ENCODE peak calls at places on chromosomes 16 and 17, in four cellular contexts. S is GM23338, D is H9, C is K562. N is an unnamed sample.

GRCh38 chr16:29790949-29791844 is 646 bp downstream of the KIF22 start:
- DNase-seq in C (no peak), S (no peak), D (no peak), N (peak; percentile 24)

GRCh38 chr16:9836118-9836736 is 346.0 kb downstream of the GRIN2A start:
- DNase-seq in D (no peak), S (peak; percentile 72), C (peak; percentile 31), N (peak; percentile 62)

GRCh38 chr16:4370570-4371480 is 823 bp upstream of the VASN start:
- DNase-seq in S (no peak), C (peak; percentile 78), D (no peak), N (peak; percentile 60)

GRCh38 chr17:8185580-8186445 is 4.2 kb downstream of the BORCS6 start:
- DNase-seq in C (peak; percentile 37), S (peak; percentile 80), D (peak; percentile 92), N (peak; percentile 91)

GRCh38 chr17:4551796-4552525 is 3.2 kb downstream of the MYBBP1A start:
- DNase-seq in C (no peak), S (no peak), D (no peak), N (no peak)

GRCh38 chr16:71927383-71927782 is 32.1 kb downstream of the IST1 start:
- DNase-seq in S (no peak), D (no peak), C (no peak), N (peak; percentile 60)

GRCh38 chr16:11431915-11432465 is 86.7 kb downstream of the RMI2 start:
- DNase-seq in S (no peak), D (no peak), C (no peak), N (no peak)

GRCh38 chr17:15038656-15039055 is 226.5 kb downstream of the PMP22 start:
- DNase-seq in C (no peak), S (no peak), D (no peak), N (no peak)

GRCh38 chr16:3479654-3480216 is 15.6 kb downstream of the C16orf90 start:
- DNase-seq in C (no peak), D (no peak), S (no peak), N (no peak)

GRCh38 chr17:63946440-63947363 is 14.6 kb upstream of the CD79B start:
- DNase-seq in C (peak; percentile 91), S (peak; percentile 78), D (peak; percentile 74), N (peak; percentile 73)

GRCh38 chr17:20281860-20282259 is 185.5 kb downstream of the LGALS9B start:
- DNase-seq in S (no peak), D (no peak), C (no peak), N (no peak)

GRCh38 chr16:54407596-54407995 is 121.0 kb upstream of the IRX3 start:
- DNase-seq in C (no peak), S (no peak), D (no peak), N (no peak)

GRCh38 chr16:88479795-88480760 is 27.0 kb downstream of the ZFPM1 start:
- DNase-seq in S (no peak), C (no peak), D (no peak), N (no peak)

GRCh38 chr16:51175081-51175480 is 24.0 kb upstream of the SALL1 start:
- DNase-seq in S (no peak), D (no peak), C (no peak), N (no peak)

GRCh38 chr17:57071991-57072944 is 12.8 kb upstream of the AKAP1 start:
- DNase-seq in C (no peak), D (no peak), S (peak; percentile 62), N (no peak)

GRCh38 chr17:4719684-4720221 is 9.3 kb downstream of the ARRB2 start:
- DNase-seq in S (no peak), C (no peak), D (no peak), N (peak; percentile 47)

GRCh38 chr17:82590881-82591539 is 57.2 kb downstream of the WDR45B start:
- DNase-seq in S (no peak), D (no peak), C (no peak), N (no peak)

GRCh38 chr16:19292186-19292585 is 6.7 kb downstream of the CLEC19A start:
- DNase-seq in D (no peak), C (no peak), S (peak; percentile 30), N (no peak)

GRCh38 chr17:9235346-9235745 is 214.0 kb downstream of the NTN1 start:
- DNase-seq in C (no peak), S (no peak), D (no peak), N (no peak)

GRCh38 chr16:48232459-48233040 is 11.6 kb upstream of the LONP2 start:
- DNase-seq in S (no peak), D (no peak), C (no peak), N (no peak)

GRCh38 chr17:40311575-40311974 is 2.6 kb downstream of the RARA start:
- DNase-seq in D (no peak), C (no peak), S (no peak), N (no peak)

GRCh38 chr17:3903881-3904286 is 11.0 kb upstream of the CAMKK1 start:
- DNase-seq in C (no peak), S (no peak), D (no peak), N (no peak)

GRCh38 chr16:30526137-30526822 is at the start of gene ZNF768:
- DNase-seq in S (peak; percentile 93), D (peak; percentile 83), C (peak; percentile 90), N (peak; percentile 81)

GRCh38 chr16:74734361-74735161 is 33.9 kb upstream of the MLKL start:
- DNase-seq in S (peak; percentile 86), D (peak; percentile 76), C (no peak), N (no peak)

GRCh38 chr16:65315004-65315398 is 193.1 kb upstream of the CDH11 start:
- DNase-seq in D (no peak), S (no peak), C (no peak), N (no peak)

GRCh38 chr16:72198021-72198420 is 26.1 kb upstream of the PMFBP1 start:
- DNase-seq in D (no peak), S (no peak), C (peak; percentile 14), N (peak; percentile 85)

GRCh38 chr16:2002406-2003230 is 7.0 kb downstream of the ZNF598 start:
- DNase-seq in C (no peak), S (no peak), D (no peak), N (no peak)

DNA sequence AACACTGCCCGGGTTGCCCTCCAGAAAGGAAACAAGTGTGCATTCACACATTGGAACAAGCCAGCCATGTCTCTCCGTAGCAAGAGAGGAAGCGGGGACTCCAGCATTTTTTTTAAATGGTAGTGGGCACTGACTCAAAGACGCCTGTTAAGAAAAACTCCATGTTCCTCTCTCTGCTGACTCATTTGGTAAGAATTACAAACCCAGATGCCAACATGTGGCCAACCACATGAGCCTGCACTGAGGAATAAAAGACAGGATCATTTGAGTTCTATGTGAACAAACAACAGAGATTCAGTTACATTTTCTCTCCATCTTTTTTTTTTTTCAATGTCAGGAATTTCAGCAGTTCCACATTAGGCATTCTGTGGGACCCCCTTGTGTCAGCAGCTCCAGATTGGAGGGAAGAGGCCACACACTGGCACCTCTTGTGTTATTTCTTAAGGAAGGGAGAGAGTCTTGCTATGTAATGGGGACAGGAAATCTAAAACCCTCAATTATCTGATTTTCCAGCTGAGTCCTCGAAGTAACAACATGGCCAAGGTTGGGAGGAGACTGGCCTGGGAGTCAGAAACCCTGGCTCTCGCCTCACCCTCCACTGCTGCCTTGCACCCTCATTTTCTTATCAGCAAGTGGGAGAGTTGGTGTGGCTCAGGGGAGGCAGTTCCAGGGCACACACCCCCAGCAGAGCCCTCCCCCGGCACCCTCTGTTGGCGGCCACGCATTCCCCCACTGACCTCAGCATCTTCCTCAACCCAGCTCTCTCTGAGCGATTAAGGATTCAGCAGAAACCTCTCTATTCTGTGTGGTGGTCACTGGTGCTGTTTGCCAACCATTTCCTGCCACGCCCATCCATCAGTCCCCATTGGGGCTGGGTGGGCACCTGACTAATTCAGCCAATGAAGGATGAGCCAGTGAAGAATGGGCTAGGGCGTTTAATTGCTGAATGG is 173.0 kb downstream of the FOXL1 start:
- DNase-seq in S (no peak), C (no peak), D (no peak), N (peak; percentile 51)
- TF ChIP-seq CTCF in S (no peak), C (no peak), D (no peak), N (no peak)

DNA sequence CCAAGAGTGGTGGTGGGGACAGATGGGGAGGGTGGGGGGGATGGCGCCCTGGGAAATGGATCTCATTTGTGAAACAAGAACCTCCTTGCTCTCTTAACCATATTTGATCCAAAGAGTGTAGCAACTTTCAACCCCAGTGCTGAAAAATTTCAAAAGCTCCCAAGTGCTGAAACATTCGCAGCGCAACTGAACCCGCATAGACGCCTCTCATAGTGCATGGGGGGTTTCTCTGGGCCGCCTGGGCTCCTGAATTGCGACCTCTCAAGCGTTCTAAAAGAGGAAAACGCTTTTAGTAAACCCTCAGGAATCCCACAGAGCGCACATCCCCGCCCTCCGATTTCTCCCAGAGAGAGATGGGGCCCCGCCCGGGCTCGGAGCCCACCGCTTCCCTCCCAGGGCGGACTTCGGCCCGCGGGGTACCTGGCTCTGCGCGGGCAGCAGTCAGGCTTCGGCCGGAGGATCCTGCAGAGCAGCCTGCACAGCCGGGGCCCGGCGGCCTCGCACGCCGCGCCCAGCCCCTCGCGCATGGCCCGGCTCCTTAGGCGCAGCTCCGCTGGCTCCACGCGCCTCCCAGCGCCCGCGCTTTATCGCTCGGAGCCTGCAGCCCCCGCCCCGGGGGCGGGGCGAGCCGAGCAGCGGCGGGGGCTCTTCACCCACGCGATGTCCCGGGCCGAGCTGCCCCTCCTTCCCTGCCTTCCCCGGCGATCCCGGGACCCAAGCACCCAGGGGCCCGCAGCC is 7.0 kb downstream of the NOS2 start:
- DNase-seq in C (peak; percentile 66), D (peak; percentile 52), S (peak; percentile 63), N (peak; percentile 80)
- H2AFZ ChIP-seq in C (peak overlapping the region; percentile 32), D (no peak overlapping the region), S (peak overlapping the region; percentile 98), N (peak overlapping the region; percentile 46)

GRCh38 chr16:31712064-31712540 is 161.5 kb upstream of the ZNF267 start:
- DNase-seq in C (peak; percentile 5), D (no peak), S (no peak), N (no peak)

GRCh38 chr16:31714899-31715504 is 158.6 kb upstream of the ZNF267 start:
- DNase-seq in C (peak; percentile 7), D (no peak), S (no peak), N (no peak)

GRCh38 chr16:31715915-31716314 is 157.7 kb upstream of the ZNF267 start:
- DNase-seq in D (no peak), C (peak; percentile 5), S (no peak), N (no peak)

GRCh38 chr16:31713071-31713944 is 160.3 kb upstream of the ZNF267 start:
- DNase-seq in C (peak; percentile 95), S (peak; percentile 98), D (peak; percentile 96), N (peak; percentile 96)

GRCh38 chr16:31713945-31714898 is 159.4 kb upstream of the ZNF267 start:
- DNase-seq in S (peak; percentile 63), C (peak; percentile 52), D (peak; percentile 66), N (no peak)
- TF ChIP-seq CTCF in S (peak; percentile 74), C (peak; percentile 53), D (peak; percentile 75), N (peak; percentile 36)

GRCh38 chr17:1173456-1174370 is 6.1 kb downstream of the ABR start:
- DNase-seq in D (no peak), S (no peak), C (no peak), N (no peak)
- H2AFZ ChIP-seq in D (no peak overlapping the region), S (no peak overlapping the region), C (no peak overlapping the region), N (no peak overlapping the region)

DNA sequence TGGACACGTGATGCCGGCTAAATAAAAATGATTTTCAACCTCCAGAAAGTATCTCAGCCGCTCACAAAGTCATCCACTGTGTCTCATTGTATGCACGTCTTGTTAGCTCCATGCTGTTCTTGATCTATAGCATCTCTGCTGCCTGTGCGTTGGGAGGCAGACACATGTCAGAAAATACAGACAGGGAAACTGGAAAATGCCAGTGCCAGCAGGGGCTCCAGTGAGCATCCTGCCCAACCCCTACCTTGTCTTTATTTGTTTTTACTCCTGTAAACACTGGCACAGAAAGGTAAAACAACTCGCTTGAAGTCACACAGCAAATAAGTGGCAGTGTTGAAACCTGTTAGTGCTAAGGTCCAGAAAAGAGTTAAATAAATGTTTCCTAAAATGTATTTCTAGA is 208.1 kb upstream of the ASIC2 start:
- DNase-seq in C (no peak), D (no peak), S (peak; percentile 27), N (no peak)
- TF ChIP-seq CTCF in C (no peak), D (no peak), S (peak; percentile 20), N (no peak)

GRCh38 chr17:67717192-67717623 is 528 bp upstream of the NOL11 start:
- DNase-seq in C (no peak), S (peak; percentile 7), D (no peak), N (no peak)
- H2AFZ ChIP-seq in C (peak overlapping the region; percentile 85), S (no peak overlapping the region), D (no peak overlapping the region), N (peak overlapping the region; percentile 70)

N was measured in hepatocyte.